ENCODE peak calls at places on chromosomes 3 and 15, in eight cellular contexts. O is lower lobe of right lung, C is upper lobe of right lung, S is SK-N-SH, F is stomach, Z is tibial artery, B is body of pancreas, J is MM.1S. Q is an unnamed sample.

GRCh38 chr3:190036631-190037030 is 84.1 kb downstream of the P3H2 start:
- DNase-seq in O (no peak), F (no peak), J (no peak), S (no peak), Z (no peak), B (no peak), C (no peak), Q (no peak)

GRCh38 chr15:101565377-101565776 is 75.9 kb upstream of the PCSK6 start:
- DNase-seq in J (no peak), C (no peak), Z (no peak), S (no peak), O (no peak), F (no peak), B (no peak), Q (no peak)

GRCh38 chr3:150933473-150934008 is 28.3 kb upstream of the MINDY4B start:
- DNase-seq in S (no peak), C (no peak), B (no peak), F (no peak), Z (no peak), J (no peak), O (no peak), Q (no peak)

GRCh38 chr15:69853572-69853971 is 244.1 kb downstream of the TLE3 start:
- DNase-seq in O (no peak), S (no peak), Z (no peak), J (no peak), B (peak; percentile 8), F (no peak), C (no peak), Q (no peak)

GRCh38 chr15:70090436-70091291 is 7.1 kb downstream of the TLE3 start:
- DNase-seq in S (no peak), B (no peak), C (no peak), J (no peak), F (no peak), Z (no peak), O (no peak), Q (no peak)

GRCh38 chr3:141830508-141830907 is 45.9 kb upstream of the ATP1B3 start:
- DNase-seq in J (no peak), C (no peak), B (no peak), Z (no peak), F (no peak), O (no peak), S (peak; percentile 52), Q (no peak)

GRCh38 chr3:68832680-68833079 is 99.7 kb downstream of the TAFA4 start:
- DNase-seq in S (no peak), F (no peak), C (no peak), J (no peak), B (no peak), O (no peak), Z (no peak), Q (no peak)

GRCh38 chr15:25727867-25728600 is 135.1 kb downstream of the ATP10A start:
- DNase-seq in F (peak; percentile 8), J (no peak), Z (peak; percentile 46), S (peak; percentile 6), B (no peak), C (no peak), O (no peak), Q (no peak)

GRCh38 chr3:72248389-72248761 is 463.4 kb upstream of the PROK2 start:
- DNase-seq in B (no peak), C (no peak), F (no peak), Z (no peak), J (no peak), O (no peak), S (no peak), Q (no peak)

GRCh38 chr15:36468746-36469145 is 110.7 kb upstream of the CDIN1 start:
- DNase-seq in S (no peak), J (no peak), C (no peak), F (no peak), B (no peak), O (peak; percentile 50), Z (no peak), Q (no peak)

GRCh38 chr3:162865466-162865865 is 1368.9 kb downstream of the OTOL1 start:
- DNase-seq in J (no peak), C (no peak), S (no peak), O (no peak), B (no peak), F (no peak), Z (no peak), Q (no peak)

GRCh38 chr3:159856496-159857098 is 132.0 kb upstream of the IL12A start:
- DNase-seq in O (no peak), C (no peak), Z (no peak), S (peak; percentile 52), F (no peak), B (no peak), J (no peak), Q (no peak)

GRCh38 chr15:35695002-35695401 is 149.0 kb upstream of the DPH6 start:
- DNase-seq in O (no peak), B (no peak), Z (no peak), F (no peak), C (no peak), S (no peak), J (no peak), Q (no peak)

GRCh38 chr3:78459751-78460150 is 1308.0 kb downstream of the ROBO1 start:
- DNase-seq in O (no peak), B (no peak), S (no peak), Z (no peak), F (no peak), J (no peak), C (no peak), Q (no peak)

GRCh38 chr15:68789921-68790575 is 30.6 kb downstream of the ANP32A start:
- DNase-seq in O (no peak), Z (peak; percentile 63), J (no peak), S (peak; percentile 46), F (no peak), B (peak; percentile 30), C (no peak), Q (no peak)

DNA sequence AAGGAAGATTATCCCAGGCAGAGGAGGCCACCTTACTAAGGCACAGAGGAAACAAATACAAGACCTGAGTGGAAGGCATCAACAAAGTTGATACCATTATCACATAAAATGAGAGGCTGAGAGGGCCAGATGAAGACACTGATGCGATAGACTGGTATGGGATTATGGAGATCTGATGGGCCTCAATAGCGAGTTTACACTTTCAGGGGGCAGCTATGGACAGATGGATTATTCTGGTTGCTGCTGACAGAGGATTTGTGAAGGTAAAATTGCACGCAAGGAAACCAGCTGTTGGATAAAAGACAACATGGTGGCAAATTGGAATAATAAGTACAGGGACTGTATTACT is 203.9 kb downstream of the MBNL1 start:
- DNase-seq in O (no peak), J (no peak), S (no peak), Z (no peak), B (no peak), F (no peak), C (no peak), Q (no peak)
- H3K4me3 ChIP-seq in O (no peak overlapping the region), J (no peak overlapping the region), S (no peak overlapping the region), Z (no peak overlapping the region), B (no peak overlapping the region), F (no peak overlapping the region), C (no peak overlapping the region), Q (no peak overlapping the region)

DNA sequence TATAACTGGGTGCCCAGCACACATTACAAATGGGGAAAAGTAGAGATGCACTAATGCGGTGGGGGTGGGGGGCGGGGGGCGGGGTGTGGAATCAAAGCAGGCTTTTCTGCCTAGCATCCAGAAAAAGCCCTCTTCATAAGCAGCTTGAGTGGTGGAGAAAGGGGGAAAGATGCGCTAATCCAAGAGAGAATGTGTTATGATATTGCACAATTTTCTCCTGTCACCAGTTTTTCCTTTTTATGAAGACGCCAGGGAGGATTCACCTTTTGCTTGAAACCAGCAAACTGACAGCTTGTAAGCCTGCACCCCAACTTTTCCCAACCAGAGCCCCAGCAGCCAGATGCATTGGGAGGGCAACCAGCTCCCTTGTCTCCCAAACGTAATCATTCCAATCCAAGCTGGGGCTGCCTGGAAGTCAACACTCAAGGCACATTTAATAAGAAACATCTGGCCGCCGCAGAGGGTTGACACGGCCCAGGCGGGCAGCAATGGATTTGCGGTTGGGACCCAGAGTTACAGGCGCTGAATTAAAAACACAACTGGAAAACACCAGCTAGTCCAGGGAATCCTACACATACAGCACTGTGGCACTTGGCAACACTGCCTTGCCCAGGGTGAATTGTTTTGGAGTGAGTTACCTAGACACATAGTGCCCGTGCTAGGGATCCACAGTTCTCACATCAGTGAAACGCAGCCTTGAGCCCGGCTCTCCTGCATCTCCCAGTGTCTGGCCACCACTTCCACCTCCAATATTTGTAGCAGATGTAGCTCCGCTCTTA is 218.5 kb upstream of the PRICKLE2 start:
- DNase-seq in F (no peak), C (no peak), S (peak; percentile 84), B (peak; percentile 36), J (no peak), Z (no peak), O (no peak), Q (no peak)
- H3K4me3 ChIP-seq in F (peak overlapping the region; percentile 65), C (peak overlapping the region; percentile 64), S (peak overlapping the region; percentile 73), B (no peak overlapping the region), J (no peak overlapping the region), Z (peak overlapping the region; percentile 54), O (peak overlapping the region; percentile 69), Q (no peak overlapping the region)

GRCh38 chr3:13427662-13428603 is 7.8 kb upstream of the NUP210 start:
- DNase-seq in F (no peak), S (no peak), B (no peak), Z (no peak), C (no peak), O (no peak), J (peak; percentile 86), Q (peak; percentile 68)
- H3K4me3 ChIP-seq in F (no peak overlapping the region), S (no peak overlapping the region), B (no peak overlapping the region), Z (no peak overlapping the region), C (no peak overlapping the region), O (no peak overlapping the region), J (peak overlapping the region; percentile 42), Q (no peak overlapping the region)

GRCh38 chr15:79265167-79265566 is 17.4 kb upstream of the ANKRD34C start:
- DNase-seq in S (no peak), B (no peak), J (no peak), Z (no peak), O (no peak), F (peak; percentile 35), C (no peak), Q (no peak)

GRCh38 chr15:79265987-79266579 is 16.4 kb upstream of the ANKRD34C start:
- DNase-seq in S (no peak), F (no peak), J (no peak), Z (no peak), C (no peak), B (no peak), O (no peak), Q (no peak)

GRCh38 chr15:79257454-79257853 is 25.1 kb upstream of the ANKRD34C start:
- DNase-seq in C (no peak), J (no peak), O (no peak), F (no peak), B (no peak), Z (no peak), S (no peak), Q (no peak)

DNA sequence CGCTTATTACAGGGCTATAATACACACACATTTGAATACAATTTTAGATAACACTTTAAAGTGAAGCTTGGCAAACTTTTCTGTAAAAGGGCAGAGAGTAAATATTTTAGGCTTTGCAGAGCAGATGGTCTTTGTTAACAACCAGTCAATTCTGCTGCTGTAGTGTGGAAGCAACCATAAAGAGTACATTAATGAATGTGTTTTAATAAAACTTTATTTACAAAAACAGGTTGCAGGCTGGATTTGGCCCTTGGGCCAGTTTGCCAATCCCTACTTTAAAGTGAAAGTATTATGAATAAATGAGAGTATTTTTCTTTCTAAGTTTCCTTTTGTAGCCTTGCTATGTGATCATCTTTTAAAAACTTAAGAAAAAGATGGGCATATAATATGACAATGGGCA is 20.7 kb upstream of the ANKRD34C start:
- DNase-seq in S (no peak), Z (no peak), C (no peak), J (no peak), O (no peak), B (no peak), F (no peak), Q (no peak)
- H3K4me3 ChIP-seq in S (no peak overlapping the region), Z (no peak overlapping the region), C (no peak overlapping the region), J (no peak overlapping the region), O (no peak overlapping the region), B (no peak overlapping the region), F (no peak overlapping the region), Q (no peak overlapping the region)